ENCODE peak calls at places on chromosomes 12 and 14, in nine cellular contexts. One of them, this sample, is unnamed.

GRCh38 chr12:130714591-130715149 is 1.4 kb downstream of the RIMBP2 start:
- DNase-seq in ascending aorta: no peak
- DNase-seq in activated CD4-positive, alpha-beta T cell treated with anti-CD3 and anti-CD28 coated beads, Interleukin-2, amount 50 U/mL, for 1 hour: no peak
- DNase-seq in KG1: no peak
- DNase-seq in SW480: no peak
- DNase-seq in T47D: no peak
- DNase-seq in AG04450: no peak
- DNase-seq in lung microvascular endothelial cell: no peak
- DNase-seq in activated T-cell treated with anti-CD3 and anti-CD28 coated beads, Interleukin-2, amount 50 U/mL, for 48 hours: no peak
- DNase-seq in this sample: no peak

GRCh38 chr14:69282448-69282847 is 22.5 kb downstream of the GALNT16 start:
- DNase-seq in ascending aorta: no peak
- DNase-seq in T47D: no peak
- DNase-seq in AG04450: no peak
- DNase-seq in KG1: no peak
- DNase-seq in lung microvascular endothelial cell: no peak
- DNase-seq in activated T-cell treated with anti-CD3 and anti-CD28 coated beads, Interleukin-2, amount 50 U/mL, for 48 hours: no peak
- DNase-seq in SW480: no peak
- DNase-seq in activated CD4-positive, alpha-beta T cell treated with anti-CD3 and anti-CD28 coated beads, Interleukin-2, amount 50 U/mL, for 1 hour: no peak
- DNase-seq in this sample: no peak

GRCh38 chr12:124694250-124694649 is 126.8 kb upstream of the NCOR2 start:
- DNase-seq in SW480: peak; percentile 30
- DNase-seq in activated T-cell treated with anti-CD3 and anti-CD28 coated beads, Interleukin-2, amount 50 U/mL, for 48 hours: peak; percentile 37
- DNase-seq in ascending aorta: no peak
- DNase-seq in lung microvascular endothelial cell: no peak
- DNase-seq in activated CD4-positive, alpha-beta T cell treated with anti-CD3 and anti-CD28 coated beads, Interleukin-2, amount 50 U/mL, for 1 hour: no peak
- DNase-seq in KG1: peak; percentile 22
- DNase-seq in AG04450: no peak
- DNase-seq in T47D: no peak
- DNase-seq in this sample: no peak

GRCh38 chr12:48803693-48804092 is 14.6 kb upstream of the CACNB3 start:
- DNase-seq in lung microvascular endothelial cell: no peak
- DNase-seq in AG04450: no peak
- DNase-seq in activated T-cell treated with anti-CD3 and anti-CD28 coated beads, Interleukin-2, amount 50 U/mL, for 48 hours: no peak
- DNase-seq in SW480: no peak
- DNase-seq in KG1: no peak
- DNase-seq in activated CD4-positive, alpha-beta T cell treated with anti-CD3 and anti-CD28 coated beads, Interleukin-2, amount 50 U/mL, for 1 hour: no peak
- DNase-seq in T47D: no peak
- DNase-seq in ascending aorta: no peak
- DNase-seq in this sample: no peak

GRCh38 chr12:118541945-118542344 is 165.6 kb downstream of the SUDS3 start:
- DNase-seq in activated T-cell treated with anti-CD3 and anti-CD28 coated beads, Interleukin-2, amount 50 U/mL, for 48 hours: no peak
- DNase-seq in AG04450: no peak
- DNase-seq in SW480: no peak
- DNase-seq in activated CD4-positive, alpha-beta T cell treated with anti-CD3 and anti-CD28 coated beads, Interleukin-2, amount 50 U/mL, for 1 hour: no peak
- DNase-seq in ascending aorta: no peak
- DNase-seq in KG1: no peak
- DNase-seq in T47D: no peak
- DNase-seq in lung microvascular endothelial cell: no peak
- DNase-seq in this sample: no peak

GRCh38 chr12:124930576-124930975 is 16.1 kb upstream of the UBC start:
- DNase-seq in T47D: no peak
- DNase-seq in activated CD4-positive, alpha-beta T cell treated with anti-CD3 and anti-CD28 coated beads, Interleukin-2, amount 50 U/mL, for 1 hour: no peak
- DNase-seq in activated T-cell treated with anti-CD3 and anti-CD28 coated beads, Interleukin-2, amount 50 U/mL, for 48 hours: no peak
- DNase-seq in lung microvascular endothelial cell: no peak
- DNase-seq in KG1: no peak
- DNase-seq in ascending aorta: no peak
- DNase-seq in SW480: no peak
- DNase-seq in AG04450: no peak
- DNase-seq in this sample: no peak

GRCh38 chr14:105120056-105120455 is 48.5 kb downstream of the JAG2 start:
- DNase-seq in T47D: peak; percentile 85
- DNase-seq in ascending aorta: no peak
- DNase-seq in SW480: no peak
- DNase-seq in lung microvascular endothelial cell: no peak
- DNase-seq in activated T-cell treated with anti-CD3 and anti-CD28 coated beads, Interleukin-2, amount 50 U/mL, for 48 hours: no peak
- DNase-seq in AG04450: no peak
- DNase-seq in activated CD4-positive, alpha-beta T cell treated with anti-CD3 and anti-CD28 coated beads, Interleukin-2, amount 50 U/mL, for 1 hour: no peak
- DNase-seq in KG1: no peak
- DNase-seq in this sample: no peak

GRCh38 chr12:45192041-45192695 is 23.7 kb upstream of the ANO6 start:
- DNase-seq in SW480: peak; percentile 84
- DNase-seq in T47D: no peak
- DNase-seq in ascending aorta: no peak
- DNase-seq in activated CD4-positive, alpha-beta T cell treated with anti-CD3 and anti-CD28 coated beads, Interleukin-2, amount 50 U/mL, for 1 hour: no peak
- DNase-seq in KG1: no peak
- DNase-seq in lung microvascular endothelial cell: peak; percentile 43
- DNase-seq in activated T-cell treated with anti-CD3 and anti-CD28 coated beads, Interleukin-2, amount 50 U/mL, for 48 hours: no peak
- DNase-seq in AG04450: no peak
- DNase-seq in this sample: no peak

GRCh38 chr14:103503296-103503695 is 19.3 kb downstream of the CKB start:
- DNase-seq in AG04450: no peak
- DNase-seq in activated CD4-positive, alpha-beta T cell treated with anti-CD3 and anti-CD28 coated beads, Interleukin-2, amount 50 U/mL, for 1 hour: no peak
- DNase-seq in lung microvascular endothelial cell: no peak
- DNase-seq in ascending aorta: peak; percentile 52
- DNase-seq in KG1: no peak
- DNase-seq in activated T-cell treated with anti-CD3 and anti-CD28 coated beads, Interleukin-2, amount 50 U/mL, for 48 hours: no peak
- DNase-seq in SW480: no peak
- DNase-seq in T47D: no peak
- DNase-seq in this sample: no peak

GRCh38 chr14:104634031-104634760 is 29.6 kb upstream of the TMEM179 start:
- DNase-seq in KG1: no peak
- DNase-seq in AG04450: no peak
- DNase-seq in ascending aorta: peak; percentile 52
- DNase-seq in activated CD4-positive, alpha-beta T cell treated with anti-CD3 and anti-CD28 coated beads, Interleukin-2, amount 50 U/mL, for 1 hour: no peak
- DNase-seq in activated T-cell treated with anti-CD3 and anti-CD28 coated beads, Interleukin-2, amount 50 U/mL, for 48 hours: no peak
- DNase-seq in lung microvascular endothelial cell: no peak
- DNase-seq in SW480: no peak
- DNase-seq in T47D: no peak
- DNase-seq in this sample: no peak

GRCh38 chr12:25590021-25590721 is 37.1 kb upstream of the LMNTD1 start:
- DNase-seq in T47D: no peak
- DNase-seq in activated T-cell treated with anti-CD3 and anti-CD28 coated beads, Interleukin-2, amount 50 U/mL, for 48 hours: peak; percentile 55
- DNase-seq in KG1: peak; percentile 31
- DNase-seq in lung microvascular endothelial cell: no peak
- DNase-seq in AG04450: no peak
- DNase-seq in ascending aorta: no peak
- DNase-seq in activated CD4-positive, alpha-beta T cell treated with anti-CD3 and anti-CD28 coated beads, Interleukin-2, amount 50 U/mL, for 1 hour: no peak
- DNase-seq in SW480: no peak
- DNase-seq in this sample: no peak

GRCh38 chr14:73248294-73248868 is 11.1 kb downstream of the PAPLN start:
- DNase-seq in AG04450: no peak
- DNase-seq in activated T-cell treated with anti-CD3 and anti-CD28 coated beads, Interleukin-2, amount 50 U/mL, for 48 hours: no peak
- DNase-seq in T47D: no peak
- DNase-seq in lung microvascular endothelial cell: no peak
- DNase-seq in activated CD4-positive, alpha-beta T cell treated with anti-CD3 and anti-CD28 coated beads, Interleukin-2, amount 50 U/mL, for 1 hour: no peak
- DNase-seq in KG1: no peak
- DNase-seq in ascending aorta: no peak
- DNase-seq in SW480: no peak
- DNase-seq in this sample: no peak

GRCh38 chr12:52975204-52975603 is 26.3 kb downstream of the KRT18 start:
- DNase-seq in SW480: no peak
- DNase-seq in ascending aorta: no peak
- DNase-seq in lung microvascular endothelial cell: no peak
- DNase-seq in KG1: no peak
- DNase-seq in T47D: no peak
- DNase-seq in activated CD4-positive, alpha-beta T cell treated with anti-CD3 and anti-CD28 coated beads, Interleukin-2, amount 50 U/mL, for 1 hour: no peak
- DNase-seq in activated T-cell treated with anti-CD3 and anti-CD28 coated beads, Interleukin-2, amount 50 U/mL, for 48 hours: no peak
- DNase-seq in AG04450: no peak
- DNase-seq in this sample: no peak

GRCh38 chr14:72917420-72917819 is 8.8 kb upstream of the DCAF4 start:
- DNase-seq in AG04450: no peak
- DNase-seq in ascending aorta: no peak
- DNase-seq in T47D: no peak
- DNase-seq in SW480: no peak
- DNase-seq in lung microvascular endothelial cell: no peak
- DNase-seq in activated T-cell treated with anti-CD3 and anti-CD28 coated beads, Interleukin-2, amount 50 U/mL, for 48 hours: no peak
- DNase-seq in KG1: no peak
- DNase-seq in activated CD4-positive, alpha-beta T cell treated with anti-CD3 and anti-CD28 coated beads, Interleukin-2, amount 50 U/mL, for 1 hour: no peak
- DNase-seq in this sample: no peak

GRCh38 chr12:72077111-72077820 is 138.6 kb downstream of the TPH2 start:
- DNase-seq in SW480: no peak
- DNase-seq in activated T-cell treated with anti-CD3 and anti-CD28 coated beads, Interleukin-2, amount 50 U/mL, for 48 hours: no peak
- DNase-seq in ascending aorta: no peak
- DNase-seq in KG1: no peak
- DNase-seq in AG04450: no peak
- DNase-seq in activated CD4-positive, alpha-beta T cell treated with anti-CD3 and anti-CD28 coated beads, Interleukin-2, amount 50 U/mL, for 1 hour: no peak
- DNase-seq in lung microvascular endothelial cell: no peak
- DNase-seq in T47D: no peak
- DNase-seq in this sample: no peak

GRCh38 chr14:24935796-24936195 is 114.2 kb downstream of the STXBP6 start:
- DNase-seq in AG04450: no peak
- DNase-seq in activated CD4-positive, alpha-beta T cell treated with anti-CD3 and anti-CD28 coated beads, Interleukin-2, amount 50 U/mL, for 1 hour: no peak
- DNase-seq in T47D: no peak
- DNase-seq in ascending aorta: no peak
- DNase-seq in KG1: no peak
- DNase-seq in lung microvascular endothelial cell: no peak
- DNase-seq in SW480: no peak
- DNase-seq in activated T-cell treated with anti-CD3 and anti-CD28 coated beads, Interleukin-2, amount 50 U/mL, for 48 hours: no peak
- DNase-seq in this sample: no peak

GRCh38 chr12:121128908-121129704 is 3.6 kb upstream of the P2RX7 start:
- DNase-seq in ascending aorta: peak; percentile 89
- DNase-seq in SW480: no peak
- DNase-seq in lung microvascular endothelial cell: peak; percentile 91
- DNase-seq in KG1: peak; percentile 89
- DNase-seq in activated CD4-positive, alpha-beta T cell treated with anti-CD3 and anti-CD28 coated beads, Interleukin-2, amount 50 U/mL, for 1 hour: peak; percentile 76
- DNase-seq in activated T-cell treated with anti-CD3 and anti-CD28 coated beads, Interleukin-2, amount 50 U/mL, for 48 hours: peak; percentile 89
- DNase-seq in T47D: peak; percentile 13
- DNase-seq in AG04450: no peak
- DNase-seq in this sample: peak; percentile 89